ENCODE peak calls at places on chromosomes 13 and 19, in five cellular contexts. One of them, this sample, is unnamed.

GRCh38 chr19:13150919-13151604 is 851 bp downstream of the IER2 start:
- DNase-seq in HepG2: no peak
- DNase-seq in K562: peak; percentile 39
- DNase-seq in A549: no peak
- DNase-seq in IMR-90: no peak
- DNase-seq in this sample: no peak

GRCh38 chr19:10884273-10884672 is 12.9 kb downstream of the CARM1 start:
- DNase-seq in A549: no peak
- DNase-seq in IMR-90: peak; percentile 77
- DNase-seq in K562: no peak
- DNase-seq in HepG2: no peak
- DNase-seq in this sample: no peak

GRCh38 chr13:42174344-42175162 is 97.4 kb upstream of the AKAP11 start:
- DNase-seq in K562: peak; percentile 21
- DNase-seq in A549: peak; percentile 1
- DNase-seq in IMR-90: peak; percentile 73
- DNase-seq in HepG2: no peak
- DNase-seq in this sample: no peak

GRCh38 chr13:23921451-23921888 is 24.2 kb upstream of the C1QTNF9B start:
- DNase-seq in HepG2: peak; percentile 18
- DNase-seq in IMR-90: peak; percentile 66
- DNase-seq in K562: peak; percentile 17
- DNase-seq in A549: peak; percentile 16
- DNase-seq in this sample: no peak

GRCh38 chr19:48196321-48196761 is 25.9 kb downstream of the ZSWIM9 start:
- DNase-seq in A549: no peak
- DNase-seq in IMR-90: no peak
- DNase-seq in HepG2: no peak
- DNase-seq in K562: no peak
- DNase-seq in this sample: no peak

GRCh38 chr19:9934132-9934950 is 2.0 kb downstream of the OLFM2 start:
- DNase-seq in IMR-90: peak; percentile 69
- DNase-seq in K562: peak; percentile 94
- DNase-seq in A549: peak; percentile 75
- DNase-seq in HepG2: peak; percentile 40
- DNase-seq in this sample: no peak

GRCh38 chr13:102295316-102296048 is 106.4 kb downstream of the FGF14 start:
- DNase-seq in K562: no peak
- DNase-seq in HepG2: no peak
- DNase-seq in A549: no peak
- DNase-seq in IMR-90: peak; percentile 79
- DNase-seq in this sample: no peak

GRCh38 chr13:111654531-111654930 is 334.1 kb downstream of the TEX29 start:
- DNase-seq in A549: no peak
- DNase-seq in K562: no peak
- DNase-seq in HepG2: no peak
- DNase-seq in IMR-90: no peak
- DNase-seq in this sample: no peak

GRCh38 chr19:41166888-41167804 is 25.9 kb upstream of the CYP2S1 start:
- DNase-seq in HepG2: peak; percentile 81
- DNase-seq in K562: no peak
- DNase-seq in A549: no peak
- DNase-seq in IMR-90: no peak
- DNase-seq in this sample: no peak
- TF ChIP-seq SMC3 in HepG2: no peak
- TF ChIP-seq SMC3 in K562: no peak
- TF ChIP-seq SMC3 in A549: no peak
- TF ChIP-seq SMC3 in IMR-90: no peak
- TF ChIP-seq SMC3 in this sample: no peak

DNA sequence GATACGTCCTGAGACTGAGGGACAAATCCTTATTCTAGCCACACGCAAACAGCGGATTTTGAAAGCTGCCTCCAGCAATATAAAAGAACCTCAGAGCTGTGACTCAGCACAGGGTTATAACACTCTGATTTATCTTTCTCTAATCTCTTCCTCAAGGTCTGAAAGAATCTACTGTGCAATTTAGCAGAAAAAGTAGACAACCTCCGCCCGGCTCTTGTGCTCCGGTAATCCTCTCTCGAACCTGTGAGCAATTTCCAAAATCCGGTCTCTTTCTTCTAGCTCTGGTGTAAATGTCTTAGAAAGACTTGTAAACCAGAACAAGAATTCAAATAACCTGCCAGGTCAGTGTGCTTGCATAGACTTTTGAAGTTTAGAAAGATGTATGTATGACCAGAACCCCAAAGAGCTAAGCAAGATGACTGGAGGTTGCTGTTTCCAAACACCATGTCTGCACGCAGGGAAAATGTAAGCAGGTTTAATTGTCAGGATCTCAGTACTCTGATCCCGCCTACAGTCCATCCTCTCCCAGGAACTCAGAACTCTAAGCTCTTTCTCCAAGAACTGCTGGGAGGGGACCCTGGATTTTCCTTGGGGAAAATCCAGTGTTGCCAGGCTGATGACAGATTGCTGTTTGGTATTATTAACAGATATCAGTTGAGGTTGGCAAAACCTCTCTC is 338.1 kb downstream of the RFC3 start:
- DNase-seq in A549: peak; percentile 68
- DNase-seq in K562: no peak
- DNase-seq in IMR-90: peak; percentile 39
- DNase-seq in HepG2: no peak
- DNase-seq in this sample: no peak
- TF ChIP-seq SMC3 in A549: no peak
- TF ChIP-seq SMC3 in K562: no peak
- TF ChIP-seq SMC3 in IMR-90: no peak
- TF ChIP-seq SMC3 in HepG2: no peak
- TF ChIP-seq SMC3 in this sample: no peak

DNA sequence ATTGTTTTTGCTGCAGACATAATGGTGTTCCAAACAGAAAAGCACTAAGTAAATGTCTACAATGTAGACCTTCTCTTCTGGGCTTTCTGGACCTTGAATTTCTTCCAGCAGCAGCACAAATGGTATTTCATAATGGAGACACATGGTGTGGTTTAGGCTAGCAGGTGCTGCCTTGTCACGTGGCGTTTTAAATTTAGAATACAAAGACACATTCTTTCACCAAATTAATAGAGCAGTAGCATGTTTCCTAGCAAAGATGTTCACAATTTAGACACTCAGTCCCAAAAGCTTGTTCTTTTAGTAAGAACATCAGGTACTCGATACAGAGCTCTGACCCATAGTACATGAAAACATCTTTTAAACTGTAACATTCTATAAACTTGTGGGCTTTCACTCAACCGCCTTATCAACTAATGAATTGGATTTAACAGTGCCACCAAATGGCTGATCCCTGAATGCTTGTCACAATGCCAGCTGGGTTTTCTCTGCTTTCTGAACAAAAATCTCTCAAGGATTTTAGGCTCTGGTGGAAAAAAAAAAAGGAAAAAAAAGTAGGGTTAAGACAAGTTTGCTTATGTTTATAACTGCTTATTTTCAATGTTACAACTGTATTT is 290.1 kb downstream of the DCLK1 start:
- DNase-seq in HepG2: no peak
- DNase-seq in K562: no peak
- DNase-seq in A549: no peak
- DNase-seq in IMR-90: no peak
- DNase-seq in this sample: no peak
- TF ChIP-seq SMC3 in HepG2: no peak
- TF ChIP-seq SMC3 in K562: no peak
- TF ChIP-seq SMC3 in A549: no peak
- TF ChIP-seq SMC3 in IMR-90: no peak
- TF ChIP-seq SMC3 in this sample: no peak

DNA sequence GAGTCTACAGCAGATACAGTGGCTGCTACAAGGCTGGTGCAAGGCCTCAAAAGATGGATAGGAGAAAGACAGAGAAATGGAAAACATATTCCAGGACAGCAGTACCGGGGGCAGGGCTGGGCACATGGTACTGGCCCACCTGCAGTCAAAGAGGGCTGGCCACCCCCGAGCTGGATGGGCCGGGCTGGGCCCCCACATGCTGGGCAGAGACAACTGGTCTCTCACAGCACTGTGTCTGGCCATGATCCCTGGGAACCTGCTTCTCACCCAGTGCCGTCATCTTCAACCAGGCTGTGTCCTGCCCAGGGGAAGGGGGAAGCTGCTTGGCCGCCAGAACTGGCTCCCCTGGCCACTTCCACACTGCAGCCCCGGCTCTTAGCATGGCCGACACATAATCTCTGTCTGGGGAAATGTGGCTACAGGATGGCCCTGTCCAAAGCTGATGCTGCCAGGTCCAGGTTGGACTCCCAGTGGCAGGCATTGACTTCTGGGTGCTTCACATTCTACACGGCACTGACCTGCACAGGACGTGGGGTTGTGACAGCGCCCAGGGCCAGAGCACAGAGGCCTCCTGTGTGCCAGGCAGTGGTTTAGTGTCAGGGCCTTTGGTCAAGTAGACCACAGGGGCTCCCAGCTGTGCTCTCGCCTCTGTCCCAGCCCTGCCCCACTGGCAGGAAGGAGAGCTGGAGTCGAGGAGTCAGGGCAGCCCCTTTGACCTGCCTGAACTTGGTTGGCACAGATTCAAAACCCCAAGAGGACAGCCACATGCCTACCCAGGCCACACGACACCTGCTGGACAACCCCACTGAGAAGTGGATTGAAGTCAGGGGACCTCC is 21.7 kb downstream of the PEPD start:
- DNase-seq in A549: no peak
- DNase-seq in HepG2: no peak
- DNase-seq in IMR-90: no peak
- DNase-seq in K562: no peak
- DNase-seq in this sample: no peak
- TF ChIP-seq SMC3 in A549: no peak
- TF ChIP-seq SMC3 in HepG2: no peak
- TF ChIP-seq SMC3 in IMR-90: no peak
- TF ChIP-seq SMC3 in K562: no peak
- TF ChIP-seq SMC3 in this sample: no peak

GRCh38 chr13:43688230-43688907 is 98.4 kb downstream of the ENOX1 start:
- DNase-seq in HepG2: no peak
- DNase-seq in K562: no peak
- DNase-seq in A549: no peak
- DNase-seq in IMR-90: no peak
- DNase-seq in this sample: no peak
- TF ChIP-seq SMC3 in HepG2: no peak
- TF ChIP-seq SMC3 in K562: no peak
- TF ChIP-seq SMC3 in A549: no peak
- TF ChIP-seq SMC3 in IMR-90: no peak
- TF ChIP-seq SMC3 in this sample: no peak

GRCh38 chr19:53867225-53868090 is at the start of gene MYADM:
- DNase-seq in IMR-90: peak; percentile 97
- DNase-seq in HepG2: peak; percentile 98
- DNase-seq in K562: peak; percentile 98
- DNase-seq in A549: peak; percentile 100
- DNase-seq in this sample: peak; percentile 21

GRCh38 chr19:53864308-53864836 is 3.3 kb upstream of the MYADM start:
- DNase-seq in IMR-90: no peak
- DNase-seq in K562: peak; percentile 1
- DNase-seq in A549: peak; percentile 93
- DNase-seq in HepG2: peak; percentile 99
- DNase-seq in this sample: no peak

GRCh38 chr19:53868091-53868891 is 608 bp downstream of the MYADM start:
- DNase-seq in IMR-90: peak; percentile 42
- DNase-seq in A549: peak; percentile 80
- DNase-seq in K562: peak; percentile 58
- DNase-seq in HepG2: peak; percentile 47
- DNase-seq in this sample: no peak

GRCh38 chr19:53865523-53865917 is 2.2 kb upstream of the MYADM start:
- DNase-seq in A549: no peak
- DNase-seq in IMR-90: no peak
- DNase-seq in HepG2: peak; percentile 76
- DNase-seq in K562: no peak
- DNase-seq in this sample: no peak

DNA sequence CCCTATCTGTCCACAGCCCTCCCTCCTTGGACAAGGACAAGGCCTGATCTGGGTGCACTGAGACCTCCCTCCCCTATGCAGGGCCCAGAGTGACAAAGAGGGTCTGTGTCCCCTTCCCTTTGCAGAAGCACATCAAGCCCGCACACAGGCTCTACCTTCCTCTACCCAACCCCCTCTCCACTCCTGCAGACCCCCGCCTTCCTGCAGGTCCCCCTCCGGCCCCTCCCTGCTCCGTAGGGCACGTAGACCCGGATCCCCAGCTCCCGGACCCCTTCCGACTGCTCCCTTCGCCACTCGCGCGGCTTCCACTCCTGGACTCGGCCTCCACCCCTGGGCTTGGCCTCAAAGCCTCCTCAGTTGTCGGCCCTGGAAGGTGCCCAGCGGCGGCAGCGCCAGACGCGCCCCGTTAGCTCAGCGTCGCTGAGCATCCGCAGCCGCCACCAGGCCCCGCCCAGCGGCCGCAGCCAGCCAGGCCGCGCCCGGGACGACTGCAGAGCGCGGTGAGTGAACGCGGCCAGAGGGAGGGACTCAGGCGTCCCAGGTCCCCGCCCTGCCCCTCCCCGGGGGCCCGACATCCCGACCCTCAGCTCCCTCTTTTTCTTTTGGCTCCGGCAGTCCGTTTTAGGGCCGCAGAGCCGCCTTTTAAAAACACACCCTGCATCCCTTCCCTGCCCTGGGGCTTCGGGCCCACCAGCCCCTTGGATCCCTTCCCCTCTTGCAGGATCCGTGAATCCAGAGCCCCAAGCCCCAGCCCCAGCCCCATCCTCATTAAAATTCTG is 1.6 kb upstream of the MYADM start:
- DNase-seq in K562: peak; percentile 42
- DNase-seq in IMR-90: peak; percentile 39
- DNase-seq in A549: peak; percentile 92
- DNase-seq in HepG2: peak; percentile 68
- DNase-seq in this sample: no peak
- TF ChIP-seq SMC3 in K562: no peak
- TF ChIP-seq SMC3 in IMR-90: no peak
- TF ChIP-seq SMC3 in A549: no peak
- TF ChIP-seq SMC3 in HepG2: no peak
- TF ChIP-seq SMC3 in this sample: no peak

GRCh38 chr13:109785892-109786450 is 412 bp downstream of the IRS2 start:
- DNase-seq in K562: peak; percentile 8
- DNase-seq in A549: no peak
- DNase-seq in HepG2: no peak
- DNase-seq in IMR-90: no peak
- DNase-seq in this sample: no peak
- TF ChIP-seq SMC3 in K562: no peak
- TF ChIP-seq SMC3 in A549: no peak
- TF ChIP-seq SMC3 in HepG2: no peak
- TF ChIP-seq SMC3 in IMR-90: no peak
- TF ChIP-seq SMC3 in this sample: no peak

GRCh38 chr13:114122591-114123211 is 9.7 kb downstream of the RASA3 start:
- DNase-seq in IMR-90: no peak
- DNase-seq in K562: no peak
- DNase-seq in A549: no peak
- DNase-seq in HepG2: no peak
- DNase-seq in this sample: no peak
- TF ChIP-seq SMC3 in IMR-90: no peak
- TF ChIP-seq SMC3 in K562: no peak
- TF ChIP-seq SMC3 in A549: no peak
- TF ChIP-seq SMC3 in HepG2: no peak
- TF ChIP-seq SMC3 in this sample: no peak

This sample was measured in GM12878.